ENCODE peak calls at places on chromosomes 6 and 20, in six cellular contexts. K is Calu3, F is neural crest cell, I is HFFc6, P is tibial nerve, R is GM20000. C is an unnamed sample.

GRCh38 chr6:101083533-101084172 is 202.5 kb upstream of the ASCC3 start:
- DNase-seq in F (no peak), P (no peak), I (peak; percentile 93), R (no peak), K (no peak), C (no peak)

GRCh38 chr6:163945813-163946212 is 531.3 kb downstream of the QKI start:
- DNase-seq in K (peak; percentile 23), R (no peak), I (no peak), F (no peak), P (no peak), C (no peak)

GRCh38 chr20:62608218-62608565 is 34.1 kb upstream of the SLCO4A1 start:
- DNase-seq in R (no peak), P (no peak), F (no peak), K (no peak), I (no peak), C (no peak)

GRCh38 chr20:38685853-38686473 is 38.3 kb upstream of the SLC32A1 start:
- DNase-seq in R (peak; percentile 54), K (peak; percentile 72), I (peak; percentile 12), F (peak; percentile 70), P (no peak), C (no peak)

GRCh38 chr6:139855741-139856206 is 481.3 kb upstream of the CITED2 start:
- DNase-seq in F (no peak), P (no peak), R (no peak), K (no peak), I (peak; percentile 60), C (no peak)

GRCh38 chr6:92777146-92777740 is 642.1 kb downstream of the EPHA7 start:
- DNase-seq in P (no peak), K (no peak), F (no peak), I (no peak), R (no peak), C (no peak)

GRCh38 chr6:45946352-45946751 is 69.3 kb downstream of the CLIC5 start:
- DNase-seq in I (peak; percentile 71), R (no peak), K (no peak), F (no peak), P (peak; percentile 26), C (no peak)

GRCh38 chr20:25052255-25053206 is 5.4 kb downstream of the ACSS1 start:
- DNase-seq in P (no peak), I (no peak), F (no peak), K (no peak), R (peak; percentile 68), C (no peak)

GRCh38 chr6:123448306-123448884 is 188.4 kb downstream of the TRDN start:
- DNase-seq in I (no peak), F (no peak), P (no peak), R (no peak), K (no peak), C (no peak)

GRCh38 chr6:11069760-11070159 is 23.9 kb upstream of the SMIM13 start:
- DNase-seq in P (no peak), I (no peak), R (no peak), K (no peak), F (no peak), C (no peak)

GRCh38 chr20:24502661-24503060 is 33.2 kb downstream of the SYNDIG1 start:
- DNase-seq in F (no peak), P (no peak), R (no peak), K (no peak), I (peak; percentile 19), C (no peak)

GRCh38 chr6:19691465-19692167 is 145.6 kb upstream of the ID4 start:
- DNase-seq in K (no peak), I (no peak), P (no peak), F (peak; percentile 46), R (no peak), C (no peak)

GRCh38 chr20:6835609-6836008 is 68.1 kb downstream of the BMP2 start:
- DNase-seq in F (no peak), P (no peak), K (no peak), R (no peak), I (no peak), C (no peak)

GRCh38 chr6:168247456-168248147 is 72.0 kb downstream of the DACT2 start:
- DNase-seq in F (no peak), I (no peak), R (no peak), P (peak; percentile 30), K (peak; percentile 67), C (no peak)

GRCh38 chr6:19921821-19922220 is 84.7 kb downstream of the ID4 start:
- DNase-seq in F (no peak), P (no peak), K (no peak), I (no peak), R (no peak), C (peak; percentile 29)

GRCh38 chr20:57450419-57450818 is 59.2 kb downstream of the RBM38 start:
- DNase-seq in R (peak; percentile 81), F (no peak), K (no peak), I (no peak), P (no peak), C (no peak)

GRCh38 chr20:53794529-53795115 is 201.0 kb upstream of the ZNF217 start:
- DNase-seq in R (no peak), F (no peak), I (no peak), K (no peak), P (no peak), C (no peak)

GRCh38 chr6:45447005-45447404 is 69.3 kb upstream of the SUPT3H start:
- DNase-seq in F (no peak), P (no peak), R (no peak), I (no peak), K (no peak), C (no peak)

GRCh38 chr6:139262519-139263300 is 29.1 kb downstream of the TXLNB start:
- DNase-seq in F (no peak), K (no peak), P (no peak), R (peak; percentile 44), I (no peak), C (no peak)

GRCh38 chr6:34938268-34938667 is 49.2 kb downstream of the ANKS1A start:
- DNase-seq in F (no peak), K (no peak), R (no peak), I (no peak), P (no peak), C (no peak)

GRCh38 chr6:165811512-165811911 is 148.5 kb upstream of the PDE10A start:
- DNase-seq in F (no peak), I (no peak), R (no peak), P (no peak), K (no peak), C (no peak)

DNA sequence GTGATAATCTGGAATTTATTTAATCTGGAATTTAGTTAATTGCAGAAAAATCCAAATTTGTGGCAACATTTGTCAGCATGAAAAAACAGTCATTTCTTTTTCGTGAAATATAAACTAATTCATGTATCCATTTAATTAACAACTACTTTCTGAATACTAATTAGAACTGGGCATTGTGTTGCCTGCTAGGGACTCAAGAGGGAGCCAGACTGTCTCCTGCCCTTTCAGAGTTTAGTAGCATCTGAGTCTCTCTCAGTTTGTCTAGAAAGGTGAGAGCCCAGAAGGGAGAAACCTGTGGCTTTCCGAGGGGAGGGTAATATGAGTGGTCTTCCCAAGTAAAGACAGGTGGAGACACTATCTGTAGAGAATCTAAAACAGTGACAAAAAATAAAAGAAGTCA is 210.9 kb upstream of the HDDC2 start:
- DNase-seq in P (no peak), R (peak; percentile 32), I (no peak), F (no peak), K (no peak), C (no peak)
- TF ChIP-seq CTCF in P (no peak), R (peak; percentile 28), I (peak; percentile 7), F (peak; percentile 40), K (peak; percentile 13), C (no peak)

GRCh38 chr20:1633535-1633934 is 13.7 kb upstream of the SIRPB1 start:
- DNase-seq in F (no peak), R (no peak), I (no peak), K (no peak), P (no peak), C (no peak)
- TF ChIP-seq CTCF in F (no peak), R (no peak), I (no peak), K (no peak), P (no peak), C (no peak)

GRCh38 chr6:152863618-152864326 is 113.2 kb downstream of the VIP start:
- DNase-seq in F (peak; percentile 65), I (peak; percentile 65), P (peak; percentile 42), R (peak; percentile 38), K (peak; percentile 50), C (no peak)
- TF ChIP-seq CTCF in F (peak; percentile 85), I (peak; percentile 89), P (peak; percentile 67), R (no peak), K (peak; percentile 48), C (peak; percentile 88)

GRCh38 chr6:52572536-52572935 is 4.3 kb downstream of the TRAM2 start:
- DNase-seq in I (no peak), F (no peak), K (no peak), R (no peak), P (no peak), C (no peak)

GRCh38 chr6:52575490-52575868 is 1.4 kb downstream of the TRAM2 start:
- DNase-seq in R (no peak), P (no peak), F (no peak), K (no peak), I (no peak), C (no peak)

GRCh38 chr6:52571099-52571755 is 5.6 kb downstream of the TRAM2 start:
- DNase-seq in K (no peak), F (no peak), I (no peak), P (no peak), R (no peak), C (no peak)

GRCh38 chr6:52574709-52575489 is 2.0 kb downstream of the TRAM2 start:
- DNase-seq in K (no peak), F (no peak), I (peak; percentile 73), P (peak; percentile 45), R (peak; percentile 76), C (no peak)

DNA sequence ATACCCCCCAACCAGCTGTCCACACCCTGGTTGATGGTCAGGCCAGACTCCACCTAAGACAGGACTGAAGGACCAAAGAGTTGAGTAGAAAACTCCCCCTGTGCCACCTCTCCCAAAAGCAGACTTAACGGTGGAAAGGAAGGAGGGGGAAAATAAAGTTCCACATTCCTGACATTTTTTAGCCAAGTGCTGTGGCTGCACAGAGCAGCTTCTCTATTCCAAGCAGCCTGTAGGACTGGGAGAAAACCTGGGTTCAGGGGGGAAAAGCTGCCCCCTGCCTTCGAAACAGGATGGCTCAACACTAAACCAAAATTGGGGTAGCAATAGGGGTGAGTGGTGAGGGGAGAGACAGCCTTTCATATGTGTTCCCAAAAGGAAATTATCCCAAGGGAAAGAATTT is 3.6 kb downstream of the TRAM2 start:
- DNase-seq in F (no peak), R (no peak), I (peak; percentile 43), P (no peak), K (no peak), C (no peak)
- TF ChIP-seq CTCF in F (no peak), R (no peak), I (peak; percentile 61), P (no peak), K (no peak), C (no peak)

DNA sequence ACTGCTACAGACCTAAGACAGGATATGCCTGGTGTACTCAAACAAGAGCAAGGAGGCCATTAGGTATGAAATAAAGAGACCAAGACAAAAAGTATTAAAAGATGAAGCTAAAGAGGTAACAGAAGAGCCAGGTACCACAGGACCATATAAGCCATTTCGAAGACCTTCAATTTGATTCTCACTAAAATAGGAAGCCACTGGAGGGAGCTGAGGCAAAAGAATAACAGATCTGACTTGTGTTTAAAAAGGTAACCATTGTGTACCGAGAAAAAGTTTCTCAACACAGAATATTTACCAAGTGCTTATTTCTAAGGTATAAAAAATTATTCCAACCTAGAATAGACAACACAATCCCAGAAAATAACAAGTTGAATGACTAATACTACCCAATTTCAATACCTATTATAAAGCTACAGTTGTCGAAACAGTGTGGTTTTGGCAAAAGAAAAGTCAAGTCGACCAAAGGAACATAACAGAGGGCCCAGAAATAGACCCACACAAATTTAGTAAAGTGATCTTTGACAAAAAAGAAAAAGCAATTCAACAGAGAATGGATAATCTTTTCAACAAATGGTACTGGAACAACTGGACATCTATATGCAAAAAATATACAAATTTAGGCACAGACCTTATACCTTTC is 125.3 kb upstream of the DST start:
- DNase-seq in I (no peak), R (no peak), F (no peak), P (no peak), K (no peak), C (no peak)
- TF ChIP-seq CTCF in I (peak; percentile 34), R (no peak), F (no peak), P (peak; percentile 26), K (no peak), C (peak; percentile 36)

C was measured in D721Med.